ENCODE peak calls at places on chromosomes 13 and 19, in nine cellular contexts. U is AG04450; X is CD8-positive, alpha-beta memory T cell; H is uterus; W is Peyer's patch; A is A673; T is small intestine; E is heart right ventricle; K is heart left ventricle. P is an unnamed sample.

GRCh38 chr13:87884874-87885273 is 213.7 kb downstream of the SLITRK5 start:
- DNase-seq in X (no peak), U (peak), W (no peak), H (no peak), E (no peak), T (no peak), A (peak), K (no peak), P (peak)

GRCh38 chr13:100147825-100148224 is 58.9 kb downstream of the PCCA start:
- DNase-seq in U (no peak), K (no peak), X (no peak), A (no peak), E (no peak), W (no peak), H (no peak), T (no peak), P (no peak)

GRCh38 chr13:27450921-27451461 is 627 bp upstream of the MTIF3 start:
- DNase-seq in W (peak), X (peak), E (peak), K (peak), A (peak), U (no peak), T (peak), H (peak), P (no peak)

GRCh38 chr19:18764591-18765051 is 26.5 kb downstream of the COMP start:
- DNase-seq in X (no peak), E (no peak), T (no peak), W (no peak), H (no peak), A (no peak), U (no peak), K (no peak), P (no peak)

GRCh38 chr19:29366757-29367156 is 153.8 kb upstream of the UQCRFS1 start:
- DNase-seq in A (no peak), H (no peak), W (peak), X (no peak), K (no peak), T (no peak), U (no peak), E (no peak), P (no peak)

GRCh38 chr19:38544569-38545315 is 73.0 kb downstream of the MAP4K1 start:
- DNase-seq in W (no peak), A (no peak), K (no peak), T (no peak), H (no peak), U (peak), X (no peak), E (no peak), P (no peak)

GRCh38 chr19:42126565-42126964 is 5.7 kb downstream of the POU2F2 start:
- DNase-seq in U (no peak), A (no peak), W (no peak), X (no peak), H (no peak), E (no peak), K (no peak), T (no peak), P (no peak)

GRCh38 chr19:7877249-7877836 is 3.2 kb upstream of the PRR36 start:
- DNase-seq in K (no peak), X (no peak), T (no peak), H (no peak), W (no peak), E (no peak), U (no peak), A (no peak), P (no peak)

GRCh38 chr19:2345794-2346663 is 14.0 kb upstream of the TMPRSS9 start:
- DNase-seq in E (no peak), K (no peak), W (peak), H (no peak), T (peak), A (no peak), U (no peak), X (no peak), P (no peak)

GRCh38 chr19:49888478-49888901 is 8.2 kb downstream of the IL4I1 start:
- DNase-seq in U (no peak), T (peak), W (no peak), H (no peak), E (no peak), A (no peak), X (no peak), K (no peak), P (no peak)

GRCh38 chr19:46025825-46026224 is 3.0 kb upstream of the PGLYRP1 start:
- DNase-seq in E (no peak), H (no peak), A (no peak), U (no peak), K (no peak), T (no peak), W (no peak), X (no peak), P (no peak)
- H3K27ac ChIP-seq in E (no peak), H (no peak), A (no peak), U (no peak), K (no peak), T (no peak), W (no peak), X (no peak), P (no peak)

GRCh38 chr13:112762690-112763080 is 72.8 kb downstream of the ATP11A start:
- DNase-seq in T (no peak), W (no peak), H (no peak), E (no peak), K (no peak), A (no peak), X (no peak), U (no peak), P (no peak)

GRCh38 chr13:112760440-112760839 is 70.6 kb downstream of the ATP11A start:
- DNase-seq in E (no peak), T (peak), X (no peak), A (no peak), U (no peak), W (no peak), K (no peak), H (no peak), P (no peak)

GRCh38 chr13:112764028-112764427 is 74.2 kb downstream of the ATP11A start:
- DNase-seq in A (no peak), T (no peak), U (no peak), E (no peak), K (no peak), W (no peak), H (no peak), X (no peak), P (no peak)

GRCh38 chr13:112760931-112761330 is 71.1 kb downstream of the ATP11A start:
- DNase-seq in U (no peak), W (no peak), K (no peak), E (no peak), T (peak), H (no peak), X (no peak), A (no peak), P (no peak)

GRCh38 chr13:112761701-112762689 is 72.2 kb downstream of the ATP11A start:
- DNase-seq in H (no peak), X (no peak), A (no peak), K (no peak), W (no peak), U (no peak), E (no peak), T (no peak), P (no peak)
- H3K27ac ChIP-seq in H (no peak), X (no peak), A (no peak), K (no peak), W (no peak), U (peak), E (no peak), T (no peak), P (peak)

DNA sequence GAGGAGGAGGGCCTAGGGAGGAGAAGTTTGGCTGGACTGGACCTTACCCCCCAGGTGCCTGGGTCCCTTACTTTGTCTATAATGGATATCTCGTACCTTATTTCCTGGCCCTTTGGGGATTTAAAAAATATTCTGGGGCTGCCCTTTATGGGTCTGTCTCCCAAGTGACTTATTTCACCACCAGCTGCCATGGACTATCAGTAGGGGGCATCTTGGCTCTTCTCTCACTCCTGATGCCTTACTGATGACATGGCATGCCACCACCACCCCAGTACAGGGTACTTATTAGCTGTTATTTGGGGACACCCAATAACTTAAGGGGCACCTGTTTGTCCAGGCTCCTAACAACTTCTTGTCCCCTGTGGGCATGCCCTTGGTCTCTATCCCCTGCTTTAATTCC is 38.0 kb downstream of the NFIX start:
- DNase-seq in A (no peak), W (no peak), U (no peak), E (no peak), H (no peak), X (no peak), K (no peak), T (no peak), P (no peak)
- H3K27ac ChIP-seq in A (peak), W (peak), U (peak), E (no peak), H (peak), X (no peak), K (peak), T (peak), P (peak)

GRCh38 chr19:17554968-17555479 is 425 bp upstream of the COLGALT1 start:
- DNase-seq in E (no peak), X (no peak), W (no peak), T (no peak), U (no peak), K (no peak), H (no peak), A (no peak), P (no peak)
- H3K27ac ChIP-seq in E (peak), X (peak), W (peak), T (peak), U (no peak), K (peak), H (peak), A (peak), P (no peak)

GRCh38 chr13:110869805-110870706 is 44.8 kb downstream of the ANKRD10 start:
- DNase-seq in T (peak), H (peak), A (peak), E (peak), W (peak), U (peak), X (no peak), K (peak), P (peak)

GRCh38 chr13:110866491-110867170 is 48.2 kb downstream of the ANKRD10 start:
- DNase-seq in A (no peak), U (no peak), K (no peak), H (no peak), E (no peak), T (no peak), W (no peak), X (no peak), P (no peak)

GRCh38 chr13:110867380-110867779 is 47.5 kb downstream of the ANKRD10 start:
- DNase-seq in A (no peak), E (no peak), U (no peak), H (no peak), K (no peak), W (no peak), T (no peak), X (no peak), P (no peak)

GRCh38 chr13:110868631-110869165 is 46.2 kb downstream of the ANKRD10 start:
- DNase-seq in W (no peak), H (peak), U (no peak), A (no peak), K (no peak), X (no peak), E (no peak), T (no peak), P (no peak)

DNA sequence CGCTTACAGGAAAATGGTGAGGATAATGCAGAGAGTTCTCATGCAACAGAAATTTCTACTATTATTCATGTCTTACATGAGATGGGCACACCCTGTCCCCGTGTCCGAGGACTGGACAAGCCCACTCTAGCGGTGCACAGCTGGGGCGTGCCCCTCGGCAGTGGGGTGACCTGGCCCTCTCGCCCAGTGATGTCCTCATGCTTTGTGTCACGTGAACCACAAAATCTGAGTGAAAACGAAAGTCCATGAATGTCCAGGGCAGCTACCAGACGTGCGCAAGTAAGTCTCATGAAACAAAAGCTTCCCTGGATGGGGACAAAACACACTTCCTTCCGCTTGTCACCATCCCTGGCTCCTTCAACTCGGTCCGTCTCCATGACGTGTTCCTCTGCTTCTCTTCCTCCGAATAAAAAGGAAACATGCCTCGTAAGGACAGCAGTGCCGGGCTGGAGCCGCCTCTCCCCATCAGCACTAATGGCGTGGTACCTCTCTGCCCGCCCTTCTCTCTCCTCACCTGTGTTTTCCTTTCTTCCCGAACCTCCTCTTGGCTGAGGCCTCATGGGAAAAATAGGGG is 45.6 kb downstream of the ANKRD10 start:
- DNase-seq in A (no peak), X (no peak), E (peak), H (no peak), W (no peak), K (peak), T (no peak), U (no peak), P (no peak)
- H3K27ac ChIP-seq in A (no peak), X (peak), E (peak), H (peak), W (peak), K (peak), T (peak), U (peak), P (peak)

P was measured in substantia nigra.